ENCODE peak calls at places on chromosomes 5 and 9, in four cellular contexts. R is WERI-Rb-1, U is mucosa of descending colon, Z is spleen. N is an unnamed sample.

GRCh38 chr5:175678074-175678473 is 20.2 kb downstream of the HRH2 start:
- DNase-seq in R (no peak), U (no peak), Z (no peak), N (no peak)

GRCh38 chr9:131406567-131407436 is 12.9 kb downstream of the PRRC2B start:
- DNase-seq in U (no peak), R (no peak), Z (no peak), N (no peak)

GRCh38 chr9:136044971-136045594 is 50.0 kb downstream of the NACC2 start:
- DNase-seq in R (no peak), Z (no peak), U (no peak), N (no peak)

GRCh38 chr5:132952829-132953228 is 10.6 kb downstream of the AFF4 start:
- DNase-seq in Z (no peak), R (no peak), U (no peak), N (no peak)

GRCh38 chr5:112419596-112420110 is 576 bp upstream of the EPB41L4A start:
- DNase-seq in R (peak; percentile 59), Z (peak; percentile 86), U (peak; percentile 75), N (peak; percentile 40)

GRCh38 chr9:1048853-1049252 is 1.3 kb upstream of the DMRT2 start:
- DNase-seq in U (no peak), Z (no peak), R (no peak), N (no peak)

GRCh38 chr9:111271481-111272080 is 58.4 kb downstream of the OR2K2 start:
- DNase-seq in R (no peak), U (no peak), Z (no peak), N (no peak)

GRCh38 chr5:174744896-174745295 is 20.5 kb downstream of the MSX2 start:
- DNase-seq in R (no peak), U (no peak), Z (no peak), N (no peak)

GRCh38 chr9:121360975-121361374 is 9.1 kb downstream of the STOM start:
- DNase-seq in Z (no peak), R (no peak), U (no peak), N (no peak)

GRCh38 chr9:133075925-133076324 is 14.1 kb downstream of the CEL start:
- DNase-seq in R (no peak), U (no peak), Z (no peak), N (no peak)

GRCh38 chr9:110050925-110051355 is 157.0 kb downstream of the C9orf152 start:
- DNase-seq in U (peak; percentile 35), Z (no peak), R (no peak), N (peak; percentile 62)

GRCh38 chr5:166240705-166241104 is 2050.7 kb upstream of the WWC1 start:
- DNase-seq in R (no peak), U (no peak), Z (no peak), N (no peak)

GRCh38 chr5:160938532-160938931 is 86.5 kb upstream of the ATP10B start:
- DNase-seq in U (peak; percentile 69), Z (no peak), R (no peak), N (no peak)

GRCh38 chr5:179319741-179320281 is 25.4 kb downstream of the ADAMTS2 start:
- DNase-seq in R (no peak), U (no peak), Z (peak; percentile 63), N (no peak)

GRCh38 chr5:169100735-169101075 is 200.2 kb downstream of the SLIT3 start:
- DNase-seq in Z (no peak), R (no peak), U (no peak), N (no peak)

GRCh38 chr9:99389087-99390033 is 167.3 kb downstream of the SEC61B start:
- DNase-seq in Z (no peak), R (no peak), U (no peak), N (no peak)

GRCh38 chr9:121862973-121863372 is 211.5 kb downstream of the DAB2IP start:
- DNase-seq in R (no peak), U (no peak), Z (no peak), N (no peak)

GRCh38 chr9:11233693-11234092 is 620.9 kb upstream of the PTPRD start:
- DNase-seq in U (no peak), Z (no peak), R (no peak), N (no peak)

GRCh38 chr9:33374634-33375237 is 27.6 kb downstream of the AQP7 start:
- DNase-seq in R (peak; percentile 85), Z (peak; percentile 81), U (peak; percentile 90), N (no peak)

GRCh38 chr9:73093740-73094379 is 57.8 kb upstream of the ANXA1 start:
- DNase-seq in R (no peak), U (no peak), Z (no peak), N (no peak)

GRCh38 chr5:69512740-69513260 is 20.2 kb downstream of the OCLN start:
- DNase-seq in R (no peak), Z (no peak), U (no peak), N (no peak)

GRCh38 chr5:66849803-66850202 is 253.6 kb downstream of the MAST4 start:
- DNase-seq in U (no peak), Z (no peak), R (no peak), N (no peak)

GRCh38 chr5:107313098-107313497 is 357.6 kb downstream of the EFNA5 start:
- DNase-seq in Z (no peak), U (no peak), R (no peak), N (no peak)

GRCh38 chr5:107313921-107314320 is 356.8 kb downstream of the EFNA5 start:
- DNase-seq in Z (no peak), R (no peak), U (no peak), N (no peak)

GRCh38 chr5:107314330-107314729 is 356.4 kb downstream of the EFNA5 start:
- DNase-seq in R (no peak), U (no peak), Z (no peak), N (no peak)

GRCh38 chr5:107306597-107306996 is 364.1 kb downstream of the EFNA5 start:
- DNase-seq in R (no peak), Z (no peak), U (no peak), N (no peak)

DNA sequence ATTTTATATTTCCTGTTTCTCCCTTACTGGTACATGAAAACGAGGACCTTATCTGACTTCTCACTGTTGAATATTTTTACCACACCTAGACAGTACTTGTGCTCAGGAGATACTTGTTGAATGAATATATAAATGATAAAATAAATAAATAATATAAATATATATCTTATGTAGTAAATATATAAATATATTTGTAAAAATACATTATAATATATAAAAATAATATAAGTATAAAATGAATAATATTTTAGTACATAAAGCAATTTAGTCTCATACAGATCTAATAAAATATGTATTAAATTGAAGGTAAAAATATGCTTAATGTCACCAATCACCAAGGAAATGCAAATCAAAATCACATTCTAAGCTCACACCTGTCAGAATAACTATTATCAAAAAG is 360.6 kb downstream of the EFNA5 start:
- DNase-seq in R (no peak), Z (no peak), U (no peak), N (no peak)
- TF ChIP-seq CTCF in R (no peak), Z (no peak), U (no peak), N (no peak)

GRCh38 chr5:139273322-139273571 is 20.3 kb upstream of the MATR3 start:
- DNase-seq in R (no peak), U (no peak), Z (peak; percentile 76), N (no peak)
- H3K4me3 ChIP-seq in R (peak overlapping the region; percentile 42), U (no peak overlapping the region), Z (peak overlapping the region; percentile 66), N (peak overlapping the region; percentile 79)

GRCh38 chr9:34554211-34555001 is 31.6 kb upstream of the ENHO start:
- DNase-seq in U (no peak), R (peak; percentile 76), Z (peak; percentile 63), N (no peak)

GRCh38 chr9:34553511-34554021 is 30.8 kb upstream of the ENHO start:
- DNase-seq in U (no peak), R (no peak), Z (peak; percentile 64), N (no peak)

GRCh38 chr9:34555435-34556230 is 32.8 kb upstream of the ENHO start:
- DNase-seq in R (no peak), Z (no peak), U (no peak), N (no peak)

GRCh38 chr9:34556231-34556525 is 33.3 kb downstream of the CNTFR start:
- DNase-seq in Z (peak; percentile 61), R (no peak), U (no peak), N (no peak)

DNA sequence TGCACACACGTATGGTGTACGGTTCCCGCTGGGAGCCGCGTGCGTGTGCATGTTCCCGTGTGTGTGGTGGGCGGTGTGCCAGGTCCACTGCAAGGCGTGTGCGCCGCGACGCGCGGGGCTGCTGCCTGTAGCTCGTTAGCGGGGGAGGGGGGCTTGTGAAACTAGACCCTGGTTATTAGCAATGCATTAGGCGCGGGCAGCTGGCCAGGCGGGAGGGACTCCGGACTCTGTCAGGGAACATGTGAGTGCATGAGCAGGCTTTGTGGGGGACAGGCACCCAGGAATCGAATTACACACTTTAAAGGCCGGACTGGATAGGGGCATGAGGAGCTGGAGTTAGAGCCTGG is 32.2 kb upstream of the ENHO start:
- DNase-seq in R (peak; percentile 80), Z (peak; percentile 60), U (no peak), N (no peak)
- H3K36me3 ChIP-seq in R (no peaks in the 10 kb centered on the region), Z (no peaks in the 10 kb centered on the region), U (no peaks in the 10 kb centered on the region), N (no peaks in the 10 kb centered on the region)

DNA sequence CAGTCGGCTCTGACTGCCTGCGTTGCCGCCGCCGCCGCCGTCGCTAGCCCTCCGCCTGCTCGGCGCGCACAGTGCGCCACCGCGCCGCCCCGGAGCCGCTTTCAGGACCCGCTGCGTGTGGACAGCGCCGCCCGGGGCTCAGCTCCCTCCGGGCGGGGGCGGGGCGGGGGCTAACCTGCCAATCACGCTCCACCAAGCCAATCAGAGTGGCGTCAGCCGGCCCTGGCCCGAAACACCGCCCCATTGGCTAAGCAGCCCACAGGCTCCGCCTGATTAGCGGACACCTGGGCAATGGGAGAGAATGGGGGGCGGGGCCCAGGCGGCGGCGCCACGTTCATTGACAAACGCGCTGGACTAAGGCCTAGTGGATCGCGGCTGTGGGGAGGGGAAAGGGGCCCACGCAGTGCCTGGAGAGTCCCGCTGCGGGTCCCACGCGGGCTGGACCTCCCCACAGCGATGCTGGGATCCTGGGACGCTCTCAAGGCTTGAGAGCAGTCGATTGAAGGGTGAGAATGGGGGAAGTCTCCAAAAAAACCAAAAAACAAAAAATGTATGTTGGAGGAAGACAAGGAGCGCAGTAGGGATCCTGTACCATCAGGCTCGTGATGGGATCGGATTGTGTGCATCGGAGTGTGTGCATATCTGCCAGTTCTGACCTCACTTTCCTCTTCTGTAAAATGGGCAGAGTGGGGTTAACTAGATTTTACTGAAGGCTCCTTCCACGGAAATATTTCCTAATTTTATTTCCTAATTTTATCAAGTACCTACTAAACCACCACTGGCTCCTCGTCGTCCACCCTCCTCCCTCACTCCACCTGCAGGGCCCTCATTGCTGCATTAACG is 6.3 kb downstream of the PAX5 start:
- DNase-seq in R (peak; percentile 99), Z (peak; percentile 95), U (peak; percentile 93), N (peak; percentile 98)
- TF ChIP-seq CTCF in R (no peak), Z (no peak), U (no peak), N (no peak)

DNA sequence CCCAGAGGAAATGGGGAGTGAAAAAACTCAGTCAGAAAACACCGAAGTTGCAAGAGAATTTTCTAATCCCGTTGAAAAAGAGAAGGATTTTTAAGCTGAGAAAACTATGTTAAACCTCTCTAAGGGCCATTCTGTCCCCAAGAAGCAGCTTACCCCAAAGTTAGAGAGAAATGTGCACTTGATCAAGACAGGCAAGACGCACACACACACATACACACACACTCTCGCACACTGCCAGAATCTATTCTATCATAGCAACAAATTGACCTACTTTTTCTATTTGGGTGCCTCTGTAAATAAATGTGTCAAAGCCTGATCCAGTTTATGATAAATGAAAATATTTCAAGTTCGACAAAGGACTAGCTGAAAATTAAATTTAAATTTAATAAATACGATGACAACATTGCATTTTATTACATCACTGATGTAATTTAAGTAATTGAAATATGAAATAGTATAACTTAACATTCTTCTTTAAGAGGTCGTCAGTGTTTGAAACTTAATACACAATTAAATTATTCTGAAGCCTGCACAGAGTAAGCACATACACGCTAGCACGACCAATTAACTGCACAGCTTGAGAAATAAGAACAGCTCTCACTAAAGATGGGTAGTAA is 5.9 kb downstream of the NFIL3 start:
- DNase-seq in R (no peak), Z (no peak), U (no peak), N (no peak)
- H3K4me3 ChIP-seq in R (no peak overlapping the region), Z (no peak overlapping the region), U (no peak overlapping the region), N (no peak overlapping the region)